ENCODE peak calls at places on chromosomes 7 and 10, in nine cellular contexts. R is immature natural killer cell; S is iPS-NIHi11; Q is iris pigment epithelial cell; O is naive thymus-derived CD4-positive, alpha-beta T cell; K is stimulated activated CD8-positive, alpha-beta memory T cell treated with anti-CD3 and anti-CD28 coated beads, Interleukin-4, amount 100 ng/mL, for 24 hours; G is anterior cingulate cortex; X is psoas muscle; M is ureter. N is an unnamed sample.

GRCh38 chr10:84550756-84551436 is 222.5 kb downstream of the CCSER2 start:
- DNase-seq in M (no peak), K (no peak), R (no peak), O (no peak), S (no peak), Q (no peak), X (no peak), G (no peak), N (no peak)

GRCh38 chr10:21525367-21526183 is at the start of gene SKIDA1:
- DNase-seq in G (peak; percentile 77), R (peak; percentile 42), M (peak; percentile 91), Q (peak; percentile 91), K (peak; percentile 40), O (peak; percentile 56), X (peak; percentile 90), S (no peak), N (peak; percentile 74)

GRCh38 chr10:101003639-101004206 is 4.1 kb downstream of the LZTS2 start:
- DNase-seq in Q (no peak), X (no peak), R (no peak), K (no peak), G (no peak), S (no peak), M (no peak), O (no peak), N (no peak)

GRCh38 chr10:96017227-96017687 is 26.1 kb upstream of the CCNJ start:
- DNase-seq in K (no peak), M (no peak), Q (peak; percentile 50), O (peak; percentile 53), S (peak; percentile 81), X (no peak), G (peak; percentile 3), R (peak; percentile 33), N (no peak)

GRCh38 chr7:66206116-66206908 is 1.2 kb downstream of the TPST1 start:
- DNase-seq in O (no peak), R (no peak), M (no peak), S (no peak), K (no peak), Q (no peak), G (peak; percentile 10), X (no peak), N (no peak)

GRCh38 chr7:42722726-42723125 is 189.1 kb downstream of the C7orf25 start:
- DNase-seq in Q (no peak), O (no peak), R (no peak), S (no peak), M (no peak), G (no peak), K (no peak), X (no peak), N (no peak)

GRCh38 chr7:598899-599298 is 79.3 kb upstream of the PDGFA start:
- DNase-seq in R (no peak), G (no peak), M (no peak), Q (no peak), X (no peak), S (no peak), K (no peak), O (no peak), N (no peak)

GRCh38 chr7:84637568-84638338 is 443.2 kb upstream of the SEMA3A start:
- DNase-seq in M (no peak), R (no peak), K (no peak), Q (peak; percentile 95), S (peak; percentile 33), X (no peak), O (no peak), G (no peak), N (no peak)

GRCh38 chr10:133476641-133476990 is 22.9 kb downstream of the SCART1 start:
- DNase-seq in M (no peak), G (no peak), S (no peak), Q (no peak), K (no peak), R (no peak), X (no peak), O (no peak), N (no peak)

GRCh38 chr10:104197364-104197763 is 34.8 kb downstream of the CFAP43 start:
- DNase-seq in K (no peak), R (no peak), M (no peak), X (no peak), G (no peak), Q (peak; percentile 3), S (no peak), O (no peak), N (no peak)

GRCh38 chr7:43637114-43637806 is 54.4 kb downstream of the STK17A start:
- DNase-seq in G (no peak), K (no peak), S (no peak), O (no peak), Q (peak; percentile 77), X (no peak), R (no peak), M (no peak), N (no peak)

GRCh38 chr7:128883622-128884549 is 21.2 kb downstream of the ATP6V1F start:
- DNase-seq in G (peak; percentile 88), O (peak; percentile 88), X (peak; percentile 86), Q (peak; percentile 59), S (peak; percentile 96), K (peak; percentile 80), R (peak; percentile 75), M (peak; percentile 84), N (peak; percentile 51)